ENCODE peak calls at places on chromosomes 7 and 10, in five cellular contexts. One of them, this sample, is unnamed.
A peak's percentile ranks its signal among the peaks of the same experiment; 100 is the strongest.

GRCh38 chr10:123427386-123427785 is 238.8 kb upstream of the GPR26 start:
- DNase-seq in GM12865: no peak
- DNase-seq in colonic mucosa: no peak
- DNase-seq in AG09309: no peak
- DNase-seq in endodermal cell: no peak
- DNase-seq in this sample: no peak

GRCh38 chr10:22344781-22345300 is 455 bp upstream of the SPAG6 start:
- DNase-seq in GM12865: no peak
- DNase-seq in AG09309: no peak
- DNase-seq in endodermal cell: no peak
- DNase-seq in colonic mucosa: no peak
- DNase-seq in this sample: no peak

GRCh38 chr10:80136134-80136571 is 3.6 kb downstream of the PLAC9 start:
- DNase-seq in endodermal cell: no peak
- DNase-seq in GM12865: no peak
- DNase-seq in colonic mucosa: peak; percentile 53
- DNase-seq in AG09309: peak; percentile 84
- DNase-seq in this sample: no peak

GRCh38 chr7:72709909-72710308 is 118.1 kb downstream of the TYW1B start:
- DNase-seq in GM12865: no peak
- DNase-seq in colonic mucosa: no peak
- DNase-seq in endodermal cell: no peak
- DNase-seq in AG09309: no peak
- DNase-seq in this sample: no peak

GRCh38 chr7:38310601-38311057 is 37.2 kb upstream of the TARP start:
- DNase-seq in GM12865: no peak
- DNase-seq in colonic mucosa: no peak
- DNase-seq in AG09309: no peak
- DNase-seq in endodermal cell: no peak
- DNase-seq in this sample: no peak

GRCh38 chr7:44321796-44322195 is 3.6 kb downstream of the CAMK2B start:
- DNase-seq in colonic mucosa: no peak
- DNase-seq in endodermal cell: no peak
- DNase-seq in GM12865: no peak
- DNase-seq in AG09309: no peak
- DNase-seq in this sample: no peak

GRCh38 chr7:17640730-17641377 is 299.4 kb downstream of the SNX13 start:
- DNase-seq in endodermal cell: peak; percentile 73
- DNase-seq in AG09309: no peak
- DNase-seq in GM12865: peak; percentile 51
- DNase-seq in colonic mucosa: peak; percentile 42
- DNase-seq in this sample: peak; percentile 71

GRCh38 chr7:101984997-101985645 is 167.7 kb downstream of the CUX1 start:
- DNase-seq in GM12865: peak; percentile 76
- DNase-seq in colonic mucosa: no peak
- DNase-seq in endodermal cell: peak; percentile 71
- DNase-seq in AG09309: no peak
- DNase-seq in this sample: no peak

GRCh38 chr7:93145324-93145723 is 2.9 kb downstream of the SAMD9L start:
- DNase-seq in AG09309: no peak
- DNase-seq in GM12865: no peak
- DNase-seq in endodermal cell: no peak
- DNase-seq in colonic mucosa: no peak
- DNase-seq in this sample: no peak

GRCh38 chr10:122116331-122116730 is 127.4 kb downstream of the TACC2 start:
- DNase-seq in AG09309: no peak
- DNase-seq in GM12865: no peak
- DNase-seq in colonic mucosa: no peak
- DNase-seq in endodermal cell: no peak
- DNase-seq in this sample: no peak

DNA sequence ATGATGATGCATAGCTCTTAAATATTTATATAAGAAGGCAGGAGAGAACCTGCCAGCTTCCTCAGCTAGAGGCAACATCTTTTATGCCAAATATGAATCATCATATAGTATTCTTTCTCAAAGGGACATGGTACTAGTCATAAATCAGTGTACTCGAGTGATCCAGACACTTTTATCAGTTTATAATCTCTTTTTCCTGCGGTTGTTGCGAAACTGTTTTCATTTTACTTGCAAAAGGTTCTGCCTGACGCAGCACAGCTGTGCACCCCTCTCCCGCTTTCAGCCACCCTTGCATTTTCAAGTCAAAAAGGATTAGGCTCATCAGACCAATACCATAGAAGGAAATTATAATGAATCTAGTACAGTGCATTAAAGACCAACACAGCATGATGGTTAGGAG is 332.3 kb upstream of the PRKCQ start:
- DNase-seq in AG09309: peak; percentile 34
- DNase-seq in endodermal cell: no peak
- DNase-seq in GM12865: no peak
- DNase-seq in colonic mucosa: no peak
- DNase-seq in this sample: no peak
- TF ChIP-seq CTCF in AG09309: no peak
- TF ChIP-seq CTCF in endodermal cell: no peak
- TF ChIP-seq CTCF in GM12865: no peak
- TF ChIP-seq CTCF in colonic mucosa: no peak
- TF ChIP-seq CTCF in this sample: no peak

GRCh38 chr7:36388423-36388822 is 1.2 kb upstream of the ANLN start:
- DNase-seq in endodermal cell: no peak
- DNase-seq in GM12865: no peak
- DNase-seq in AG09309: no peak
- DNase-seq in colonic mucosa: no peak
- DNase-seq in this sample: no peak

GRCh38 chr7:36389371-36390198 is at the start of gene ANLN:
- DNase-seq in GM12865: peak; percentile 90
- DNase-seq in colonic mucosa: peak; percentile 95
- DNase-seq in endodermal cell: peak; percentile 97
- DNase-seq in AG09309: peak; percentile 74
- DNase-seq in this sample: peak; percentile 100

GRCh38 chr7:36387437-36388345 is 2.0 kb upstream of the ANLN start:
- DNase-seq in GM12865: no peak
- DNase-seq in AG09309: no peak
- DNase-seq in colonic mucosa: no peak
- DNase-seq in endodermal cell: no peak
- DNase-seq in this sample: peak; percentile 54

GRCh38 chr7:36391436-36392198 is 2.0 kb downstream of the ANLN start:
- DNase-seq in endodermal cell: no peak
- DNase-seq in AG09309: no peak
- DNase-seq in colonic mucosa: no peak
- DNase-seq in GM12865: peak; percentile 70
- DNase-seq in this sample: peak; percentile 49

DNA sequence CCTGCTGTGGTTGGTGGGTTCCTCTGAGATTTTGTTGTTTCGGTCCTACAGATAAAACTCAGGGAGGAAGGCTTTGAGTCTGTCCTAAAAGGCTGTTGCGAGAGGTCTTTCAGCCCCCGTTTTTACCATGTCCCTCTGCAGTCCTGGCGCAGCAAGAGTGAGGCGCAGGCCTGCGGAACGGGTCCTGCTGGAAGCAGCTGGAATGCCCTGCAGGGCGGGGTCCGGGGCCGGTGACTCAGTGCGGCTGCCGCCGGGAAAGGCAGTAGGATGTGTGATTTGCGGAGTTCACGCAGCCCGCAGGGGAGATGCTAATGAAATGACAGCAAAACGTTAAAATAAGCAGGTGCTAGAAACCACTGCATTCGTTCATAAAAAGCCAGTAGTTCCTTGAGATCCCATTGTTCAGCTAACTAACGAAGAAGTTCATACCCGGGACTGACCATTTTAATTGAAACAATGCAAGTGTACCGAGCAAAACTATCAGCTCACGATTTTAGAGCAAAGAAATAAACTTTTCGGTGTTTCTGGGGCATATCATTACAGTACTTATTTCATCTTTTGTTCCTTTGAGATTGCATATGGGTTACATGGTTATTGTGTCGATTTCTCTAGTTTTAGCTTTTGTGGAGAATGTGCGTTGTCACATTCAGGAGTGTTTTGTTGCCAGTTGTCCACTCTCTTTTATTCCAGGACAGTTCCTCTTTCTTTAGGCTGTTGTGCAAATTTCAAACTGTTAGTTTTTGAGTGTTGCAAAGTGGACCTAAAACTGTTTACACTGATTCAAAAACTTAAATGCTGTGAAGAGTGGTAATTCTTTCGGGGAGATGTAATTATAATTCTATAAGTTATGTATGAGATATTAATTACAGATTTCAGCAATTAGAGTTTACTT is 783 bp downstream of the ANLN start:
- DNase-seq in GM12865: peak; percentile 61
- DNase-seq in colonic mucosa: peak; percentile 90
- DNase-seq in AG09309: peak; percentile 28
- DNase-seq in endodermal cell: peak; percentile 97
- DNase-seq in this sample: peak; percentile 98
- TF ChIP-seq CTCF in GM12865: no peak
- TF ChIP-seq CTCF in colonic mucosa: no peak
- TF ChIP-seq CTCF in AG09309: no peak
- TF ChIP-seq CTCF in endodermal cell: peak; percentile 20
- TF ChIP-seq CTCF in this sample: no peak

DNA sequence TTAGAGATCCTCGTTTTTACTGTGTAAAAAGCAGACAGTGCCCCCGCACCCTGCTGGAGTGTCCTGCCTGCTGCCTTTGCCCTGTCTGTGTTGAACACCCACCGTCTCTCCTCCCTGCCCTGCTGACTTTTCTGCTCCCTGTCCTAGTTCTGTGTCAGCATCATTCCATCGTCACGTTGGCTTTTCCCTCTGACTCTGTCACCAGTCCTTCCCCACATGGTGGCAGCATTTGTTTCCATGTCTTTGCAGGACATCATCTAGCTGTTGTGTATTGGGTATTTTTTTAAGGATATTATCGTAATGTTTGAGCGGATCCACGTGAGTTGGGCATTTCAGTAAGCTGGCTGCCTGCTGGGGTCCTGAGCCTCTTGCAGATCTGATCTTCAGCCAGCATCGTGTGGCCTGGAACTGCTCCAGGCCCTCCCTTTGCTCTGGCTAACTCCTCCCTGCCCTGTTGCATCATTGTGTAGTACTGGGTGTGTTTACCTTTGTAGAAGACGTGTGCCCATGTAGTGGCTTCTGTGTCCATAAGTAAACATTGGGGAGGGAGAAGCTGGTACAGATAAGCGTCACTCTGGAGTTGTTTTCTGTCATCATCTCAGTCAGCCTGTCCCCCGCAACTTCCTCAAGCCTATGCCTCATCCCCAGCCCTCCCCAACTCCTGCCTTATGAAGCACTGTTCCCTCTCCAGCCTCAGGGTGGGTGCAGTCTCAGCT is 44.2 kb downstream of the TRRAP start:
- DNase-seq in GM12865: no peak
- DNase-seq in AG09309: no peak
- DNase-seq in endodermal cell: no peak
- DNase-seq in colonic mucosa: no peak
- DNase-seq in this sample: no peak
- TF ChIP-seq CTCF in GM12865: no peak
- TF ChIP-seq CTCF in AG09309: no peak
- TF ChIP-seq CTCF in endodermal cell: no peak
- TF ChIP-seq CTCF in colonic mucosa: no peak
- TF ChIP-seq CTCF in this sample: no peak

GRCh38 chr10:90138844-90139243 is 437.5 kb downstream of the KIF20B start:
- DNase-seq in GM12865: peak; percentile 27
- DNase-seq in endodermal cell: no peak
- DNase-seq in colonic mucosa: no peak
- DNase-seq in AG09309: no peak
- DNase-seq in this sample: no peak
- TF ChIP-seq CTCF in GM12865: peak; percentile 34
- TF ChIP-seq CTCF in endodermal cell: peak; percentile 81
- TF ChIP-seq CTCF in colonic mucosa: peak; percentile 31
- TF ChIP-seq CTCF in AG09309: no peak
- TF ChIP-seq CTCF in this sample: no peak

This sample was measured in Calu3.